ENCODE peak calls at places on chromosomes 16 and 17, in eight cellular contexts. G is GM10248; V is stimulated activated CD8-positive, alpha-beta memory T cell treated with anti-CD3 and anti-CD28 coated beads, Interleukin-2, amount 100 ng/mL, for 1 hour; I is posterior cingulate gyrus; U is substantia nigra; X is lower lobe of right lung; L is left ventricle myocardium inferior; F is neural progenitor cell. P is an unnamed sample.

GRCh38 chr17:19769946-19770652 is 22.0 kb upstream of the ALDH3A1 start:
- DNase-seq in L (no peak), U (no peak), G (peak; percentile 6), I (no peak), X (no peak), V (no peak), F (no peak), P (no peak)

GRCh38 chr17:45235071-45236001 is 13.7 kb downstream of the FMNL1 start:
- DNase-seq in U (no peak), I (peak; percentile 66), L (peak; percentile 78), G (peak; percentile 76), V (no peak), X (peak; percentile 85), F (peak; percentile 90), P (peak; percentile 83)

GRCh38 chr16:49466529-49466831 is 92.9 kb downstream of the C16orf78 start:
- DNase-seq in V (no peak), I (no peak), X (no peak), F (no peak), G (no peak), U (no peak), L (no peak), P (no peak)

GRCh38 chr17:39927928-39928867 is 666 bp downstream of the LRRC3C start:
- DNase-seq in I (peak; percentile 14), L (peak; percentile 51), U (peak; percentile 57), G (no peak), V (no peak), X (peak; percentile 71), F (peak; percentile 75), P (peak; percentile 25)

GRCh38 chr16:69762843-69763556 is 868 bp downstream of the WWP2 start:
- DNase-seq in L (no peak), G (no peak), X (no peak), U (no peak), I (no peak), F (peak; percentile 15), V (no peak), P (peak; percentile 31)

GRCh38 chr17:35875439-35876139 is 4.6 kb downstream of the CCL5 start:
- DNase-seq in G (peak; percentile 37), F (no peak), L (no peak), V (no peak), U (no peak), I (no peak), X (no peak), P (peak; percentile 36)

GRCh38 chr17:62126292-62126691 is 61.2 kb upstream of the MED13 start:
- DNase-seq in L (no peak), I (no peak), U (no peak), X (no peak), V (no peak), F (no peak), G (no peak), P (no peak)

GRCh38 chr16:30958164-30959083 is 870 bp downstream of the SETD1A start:
- DNase-seq in G (peak; percentile 83), V (no peak), X (peak; percentile 68), I (no peak), L (peak; percentile 43), F (peak; percentile 89), U (no peak), P (peak; percentile 89)

GRCh38 chr17:39673335-39674081 is 5.3 kb downstream of the PNMT start:
- DNase-seq in I (no peak), G (no peak), V (no peak), F (no peak), L (no peak), X (no peak), U (no peak), P (no peak)

GRCh38 chr17:69884361-69884760 is 190.7 kb upstream of the KCNJ16 start:
- DNase-seq in F (no peak), I (no peak), L (no peak), G (no peak), V (no peak), U (no peak), X (no peak), P (no peak)

GRCh38 chr17:61260061-61260797 is 139.4 kb upstream of the TBX2 start:
- DNase-seq in V (no peak), X (no peak), L (no peak), U (no peak), I (no peak), G (no peak), F (no peak), P (no peak)

GRCh38 chr17:44829558-44830358 is at the start of gene GJC1:
- DNase-seq in L (peak; percentile 64), U (no peak), X (no peak), V (no peak), G (peak; percentile 61), I (no peak), F (peak; percentile 85), P (peak; percentile 77)

GRCh38 chr17:6011241-6011640 is 58.9 kb upstream of the WSCD1 start:
- DNase-seq in U (no peak), F (no peak), X (no peak), V (no peak), G (no peak), L (no peak), I (no peak), P (no peak)

GRCh38 chr17:67753026-67753425 is 35.3 kb downstream of the NOL11 start:
- DNase-seq in X (no peak), F (no peak), V (no peak), U (no peak), I (no peak), G (no peak), L (no peak), P (no peak)

GRCh38 chr17:2101448-2102257 is 46.8 kb downstream of the HIC1 start:
- DNase-seq in U (no peak), V (no peak), F (no peak), G (no peak), I (no peak), L (peak; percentile 31), X (peak; percentile 88), P (no peak)

GRCh38 chr16:14199624-14200023 is 128.5 kb downstream of the MRTFB start:
- DNase-seq in I (no peak), X (no peak), G (no peak), L (no peak), U (no peak), F (no peak), V (no peak), P (no peak)

GRCh38 chr16:70396209-70396904 is 42.5 kb downstream of the ST3GAL2 start:
- DNase-seq in F (no peak), I (no peak), L (no peak), G (no peak), U (no peak), V (no peak), X (no peak), P (no peak)

GRCh38 chr16:11379420-11379819 is 34.2 kb downstream of the RMI2 start:
- DNase-seq in U (no peak), F (no peak), G (peak; percentile 73), L (no peak), I (no peak), X (no peak), V (no peak), P (peak; percentile 75)

GRCh38 chr16:30010817-30011504 is at the start of gene DOC2A:
- DNase-seq in V (no peak), F (peak; percentile 78), I (peak; percentile 46), U (no peak), G (no peak), X (no peak), L (no peak), P (peak; percentile 68)

GRCh38 chr16:67608367-67608766 is 36.6 kb upstream of the CARMIL2 start:
- DNase-seq in V (no peak), F (no peak), G (peak; percentile 36), U (no peak), L (no peak), I (no peak), X (no peak), P (no peak)